ENCODE peak calls at places on chromosome 22, in five cellular contexts. O, C, K, M and X are unnamed samples.

GRCh38 chr22:44221710-44222475 is 41.2 kb downstream of the PARVG start:
- DNase-seq in O (no peak), C (no peak), K (no peak), M (no peak), X (no peak)

GRCh38 chr22:37625737-37626136 is 13.7 kb upstream of the SH3BP1 start:
- DNase-seq in O (peak; percentile 59), C (no peak), K (no peak), M (no peak), X (no peak)

GRCh38 chr22:22368516-22368915 is 123.9 kb downstream of the VPREB1 start:
- DNase-seq in O (no peak), C (no peak), K (no peak), M (no peak), X (no peak)

GRCh38 chr22:21631025-21631424 is 1.2 kb upstream of the YDJC start:
- DNase-seq in O (no peak), C (no peak), K (no peak), M (no peak), X (no peak)

GRCh38 chr22:41257696-41258095 is 17.0 kb upstream of the CHADL start:
- DNase-seq in O (no peak), C (no peak), K (no peak), M (no peak), X (no peak)

GRCh38 chr22:32661737-32662586 is 139.5 kb upstream of the TIMP3 start:
- DNase-seq in O (no peak), C (no peak), K (no peak), M (no peak), X (no peak)

GRCh38 chr22:32579533-32580220 is 105.1 kb downstream of the FBXO7 start:
- DNase-seq in O (no peak), C (no peak), K (no peak), M (no peak), X (no peak)

GRCh38 chr22:22578702-22579424 is 19.8 kb upstream of the PRAME start:
- DNase-seq in O (no peak), C (peak; percentile 39), K (no peak), M (no peak), X (no peak)

GRCh38 chr22:48740731-48741405 is 1086.8 kb downstream of the BRD1 start:
- DNase-seq in O (no peak), C (no peak), K (no peak), M (no peak), X (no peak)

GRCh38 chr22:27673839-27674238 is 127.7 kb downstream of the MN1 start:
- DNase-seq in O (no peak), C (no peak), K (no peak), M (no peak), X (no peak)

GRCh38 chr22:28139993-28140392 is 220.9 kb upstream of the PITPNB start:
- DNase-seq in O (no peak), C (no peak), K (peak; percentile 5), M (no peak), X (no peak)

GRCh38 chr22:27720860-27721259 is 80.7 kb downstream of the MN1 start:
- DNase-seq in O (no peak), C (no peak), K (no peak), M (no peak), X (no peak)

GRCh38 chr22:50178871-50179869 is 6.5 kb upstream of the TRABD start:
- DNase-seq in O (peak; percentile 39), C (no peak), K (no peak), M (no peak), X (no peak)

GRCh38 chr22:27460596-27461347 is 340.8 kb downstream of the MN1 start:
- DNase-seq in O (no peak), C (no peak), K (no peak), M (no peak), X (no peak)

GRCh38 chr22:32531955-32532818 is 57.6 kb downstream of the FBXO7 start:
- DNase-seq in O (peak; percentile 75), C (peak; percentile 56), K (peak; percentile 52), M (peak; percentile 18), X (no peak)

GRCh38 chr22:41217553-41218157 is 12.5 kb downstream of the L3MBTL2 start:
- DNase-seq in O (peak; percentile 80), C (peak; percentile 45), K (no peak), M (peak; percentile 13), X (peak; percentile 48)

GRCh38 chr22:39475337-39475736 is 18.5 kb downstream of the MGAT3 start:
- DNase-seq in O (no peak), C (no peak), K (no peak), M (no peak), X (no peak)
- H3K4me1 ChIP-seq in O (peaks cover 17% of the 10 kb centered on the region), C (peaks cover 62% of the 10 kb centered on the region), K (peaks cover 45% of the 10 kb centered on the region), M (no peaks in the 10 kb centered on the region), X (peaks cover 9% of the 10 kb centered on the region)

GRCh38 chr22:25747245-25747944 is 5.4 kb downstream of the MYO18B start:
- DNase-seq in O (no peak), C (peak; percentile 64), K (no peak), M (peak; percentile 38), X (no peak)
- H3K27ac ChIP-seq in O (no peak overlapping the region), C (peak overlapping the region; percentile 59), K (peak overlapping the region; percentile 89), M (no peak overlapping the region), X (no peak overlapping the region)

GRCh38 chr22:24961217-24961844 is 8.8 kb downstream of the KIAA1671 start:
- DNase-seq in O (no peak), C (no peak), K (no peak), M (no peak), X (no peak)
- H3K4me1 ChIP-seq in O (peaks cover 4% of the 10 kb centered on the region), C (peaks cover 6% of the 10 kb centered on the region), K (no peaks in the 10 kb centered on the region), M (no peaks in the 10 kb centered on the region), X (no peaks in the 10 kb centered on the region)

DNA sequence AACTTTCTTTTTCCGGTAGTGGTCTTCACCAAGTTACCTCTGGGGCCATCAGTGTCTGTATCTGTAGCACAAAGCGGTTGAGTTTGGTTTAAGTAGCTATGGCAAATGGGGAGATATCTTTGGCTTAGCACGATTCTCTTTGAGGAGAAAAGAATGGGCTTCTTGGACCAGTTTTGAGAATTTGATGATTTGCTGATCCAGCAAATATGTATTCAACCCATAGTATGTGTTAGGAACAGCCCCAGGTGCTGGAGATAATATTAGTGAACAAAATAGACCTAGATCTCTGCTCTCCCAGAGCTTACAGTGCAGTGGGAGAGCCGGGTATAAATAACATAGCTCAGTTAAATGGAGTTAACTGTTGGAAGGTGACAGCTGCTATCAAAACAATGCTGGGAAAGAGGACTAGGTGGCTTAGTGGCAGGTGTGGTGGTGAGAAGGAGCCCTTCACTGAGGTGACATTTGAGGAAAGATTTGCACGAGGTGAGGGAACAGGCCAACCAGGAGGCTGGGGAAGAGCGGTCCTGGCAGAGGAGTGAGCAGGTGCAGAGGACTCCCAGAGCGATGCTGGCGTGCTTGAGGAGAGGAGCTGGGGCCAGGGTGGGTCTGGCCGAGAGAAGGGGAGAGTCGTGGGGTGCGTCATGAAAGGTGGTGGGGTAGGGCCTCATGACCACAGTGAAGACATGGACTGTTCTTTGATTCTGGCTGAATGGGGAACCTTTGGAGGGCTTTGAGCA is 5.0 kb downstream of the TBC1D22A start:
- DNase-seq in O (no peak), C (no peak), K (no peak), M (no peak), X (no peak)
- H3K27ac ChIP-seq in O (no peak overlapping the region), C (no peak overlapping the region), K (peak overlapping the region; percentile 80), M (no peak overlapping the region), X (no peak overlapping the region)

GRCh38 chr22:38834215-38834953 is 9.4 kb downstream of the NPTXR start:
- DNase-seq in O (no peak), C (no peak), K (no peak), M (no peak), X (no peak)
- H3K4me1 ChIP-seq in O (no peaks in the 10 kb centered on the region), C (no peaks in the 10 kb centered on the region), K (no peaks in the 10 kb centered on the region), M (no peaks in the 10 kb centered on the region), X (no peaks in the 10 kb centered on the region)

GRCh38 chr22:19478466-19479357 is at the start of gene UFD1:
- DNase-seq in O (peak; percentile 88), C (peak; percentile 93), K (peak; percentile 91), M (peak; percentile 78), X (peak; percentile 44)
- H3K27ac ChIP-seq in O (peak within 1 kb of the TSS; percentile 93), C (peak within 1 kb of the TSS; percentile 94), K (peak within 1 kb of the TSS; percentile 97), M (peak within 1 kb of the TSS; percentile 94), X (peak within 1 kb of the TSS; percentile 96)

GRCh38 chr22:31290494-31291402 is 1.5 kb downstream of the PIK3IP1 start:
- DNase-seq in O (peak; percentile 92), C (peak; percentile 98), K (peak; percentile 95), M (peak; percentile 98), X (peak; percentile 97)
- H3K4me1 ChIP-seq in O (peaks cover 5% of the 10 kb centered on the region), C (peaks cover 29% of the 10 kb centered on the region), K (peaks cover 18% of the 10 kb centered on the region), M (peaks cover 6% of the 10 kb centered on the region), X (peaks cover 53% of the 10 kb centered on the region)

DNA sequence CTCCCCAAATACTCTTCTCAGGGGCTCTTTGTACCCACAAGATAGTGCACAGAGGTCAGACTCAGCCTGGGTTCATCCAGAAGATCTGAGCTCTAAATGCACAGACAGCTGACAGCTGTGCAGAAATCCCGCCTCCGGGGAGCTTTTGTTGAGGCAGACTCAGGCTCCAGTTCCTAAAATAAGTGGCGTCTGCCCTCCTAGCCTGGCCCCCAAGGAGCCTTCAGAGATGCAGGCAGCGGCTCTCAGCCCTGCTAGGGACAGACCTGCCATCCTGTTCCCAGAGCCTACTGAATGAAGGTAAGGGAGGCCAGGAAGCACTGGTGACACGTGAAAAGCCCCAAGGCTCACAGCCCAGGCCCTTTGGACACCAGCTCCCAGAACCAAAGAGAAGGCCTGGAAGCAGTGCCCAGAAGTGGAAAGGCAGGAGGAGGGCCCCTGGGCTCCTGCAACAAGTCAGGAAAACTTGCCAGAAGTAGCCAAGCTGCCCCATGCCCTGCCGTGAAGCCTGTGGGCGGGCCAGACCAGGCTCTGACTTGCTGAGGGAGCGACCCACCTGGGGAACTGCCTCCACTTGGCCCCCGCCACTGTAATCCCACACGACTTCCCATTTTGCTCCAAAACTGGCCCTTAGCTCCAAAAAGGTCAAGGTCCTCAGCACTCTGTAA is 51.1 kb upstream of the ARFGAP3 start:
- DNase-seq in O (no peak), C (no peak), K (peak; percentile 60), M (no peak), X (no peak)
- H3K27ac ChIP-seq in O (peak overlapping the region; percentile 27), C (no peak overlapping the region), K (peak overlapping the region; percentile 78), M (peak overlapping the region; percentile 25), X (no peak overlapping the region)